ENCODE peak calls at places on chromosome 6, in eight cellular contexts. I is neural crest cell, F is vagina, N is HepG2, Q is fibroblast of mammary gland, P is DND-41, Z is neuronal stem cell, G is brain microvascular endothelial cell. D is an unnamed sample.

GRCh38 chr6:91498576-91498975 is 911.7 kb upstream of the MAP3K7 start:
- DNase-seq in I (no peak), F (no peak), N (no peak), Q (no peak), P (no peak), Z (no peak), G (no peak), D (no peak)

GRCh38 chr6:136593748-136594490 is 43.7 kb upstream of the MAP7 start:
- DNase-seq in I (no peak), F (no peak), N (peak; percentile 19), Q (peak; percentile 98), P (no peak), Z (no peak), G (peak; percentile 98), D (peak; percentile 91)

GRCh38 chr6:39892490-39893129 is 41.7 kb downstream of the MOCS1 start:
- DNase-seq in I (peak; percentile 64), F (no peak), N (peak; percentile 50), Q (peak; percentile 72), P (peak; percentile 36), Z (peak; percentile 44), G (peak; percentile 74), D (peak; percentile 84)

GRCh38 chr6:72724545-72724944 is 102.7 kb downstream of the KCNQ5 start:
- DNase-seq in I (no peak), F (no peak), N (no peak), Q (peak; percentile 5), P (no peak), Z (no peak), G (no peak), D (no peak)

GRCh38 chr6:16639689-16640480 is 121.4 kb downstream of the ATXN1 start:
- DNase-seq in I (no peak), F (no peak), N (no peak), Q (peak; percentile 87), P (no peak), Z (no peak), G (peak; percentile 78), D (peak; percentile 5)

GRCh38 chr6:156534594-156534993 is 242.6 kb upstream of the ARID1B start:
- DNase-seq in I (no peak), F (no peak), N (no peak), Q (no peak), P (no peak), Z (no peak), G (no peak), D (no peak)

GRCh38 chr6:21201181-21201580 is 392.4 kb upstream of the SOX4 start:
- DNase-seq in I (no peak), F (no peak), N (no peak), Q (no peak), P (no peak), Z (no peak), G (no peak), D (no peak)

GRCh38 chr6:163839296-163839695 is 424.8 kb downstream of the QKI start:
- DNase-seq in I (no peak), F (no peak), N (no peak), Q (no peak), P (no peak), Z (no peak), G (no peak), D (no peak)

GRCh38 chr6:3888153-3888957 is 39.2 kb downstream of the FAM50B start:
- DNase-seq in I (no peak), F (no peak), N (no peak), Q (peak; percentile 54), P (no peak), Z (no peak), G (no peak), D (no peak)

GRCh38 chr6:44641344-44641743 is 253.8 kb downstream of the CDC5L start:
- DNase-seq in I (no peak), F (no peak), N (no peak), Q (peak; percentile 54), P (no peak), Z (no peak), G (peak; percentile 47), D (no peak)

GRCh38 chr6:22062807-22063408 is 233.9 kb downstream of the PRL start:
- DNase-seq in I (no peak), F (no peak), N (no peak), Q (no peak), P (peak; percentile 97), Z (no peak), G (no peak), D (peak; percentile 36)

GRCh38 chr6:4676016-4676415 is 100.2 kb upstream of the CDYL start:
- DNase-seq in I (no peak), F (no peak), N (no peak), Q (no peak), P (no peak), Z (no peak), G (no peak), D (no peak)

GRCh38 chr6:170269151-170269872 is 21.6 kb downstream of the DLL1 start:
- DNase-seq in I (no peak), F (no peak), N (no peak), Q (no peak), P (no peak), Z (no peak), G (no peak), D (no peak)

GRCh38 chr6:28489366-28490190 is 26.0 kb downstream of the GPX6 start:
- DNase-seq in I (peak; percentile 45), F (no peak), N (peak; percentile 32), Q (peak; percentile 84), P (no peak), Z (peak; percentile 72), G (peak; percentile 79), D (peak; percentile 52)

GRCh38 chr6:19538086-19538485 is 299.1 kb upstream of the ID4 start:
- DNase-seq in I (no peak), F (no peak), N (no peak), Q (no peak), P (no peak), Z (no peak), G (no peak), D (no peak)

GRCh38 chr6:74715362-74716068 is 490.3 kb downstream of the COL12A1 start:
- DNase-seq in I (no peak), F (no peak), N (no peak), Q (peak; percentile 62), P (no peak), Z (no peak), G (no peak), D (no peak)

GRCh38 chr6:87151786-87152527 is 3.4 kb upstream of the ZNF292 start:
- DNase-seq in I (peak; percentile 57), F (no peak), N (no peak), Q (peak; percentile 41), P (no peak), Z (peak; percentile 52), G (peak; percentile 28), D (peak; percentile 52)

GRCh38 chr6:105024803-105025202 is 67.9 kb downstream of the LIN28B start:
- DNase-seq in I (no peak), F (no peak), N (no peak), Q (no peak), P (no peak), Z (no peak), G (no peak), D (no peak)

GRCh38 chr6:11492444-11493300 is 44.9 kb upstream of the TMEM170B start:
- DNase-seq in I (no peak), F (no peak), N (no peak), Q (peak; percentile 20), P (no peak), Z (no peak), G (no peak), D (no peak)

GRCh38 chr6:139355172-139355571 is 19.3 kb downstream of the CITED2 start:
- DNase-seq in I (no peak), F (no peak), N (no peak), Q (no peak), P (no peak), Z (no peak), G (no peak), D (no peak)